ENCODE peak calls at places on chromosomes 12 and 14, in four cellular contexts. T is K562, U is HepG2, K is H1. J is an unnamed sample.

GRCh38 chr14:99035712-99036593 is 236.0 kb downstream of the BCL11B start:
- DNase-seq in T (no peak), K (peak), U (peak), J (no peak)

GRCh38 chr14:93110856-93111419 is 4.8 kb downstream of the ITPK1 start:
- DNase-seq in T (no peak), U (no peak), K (no peak), J (no peak)

GRCh38 chr14:30108975-30109700 is 181.5 kb upstream of the PRKD1 start:
- DNase-seq in K (no peak), U (no peak), T (no peak), J (no peak)

GRCh38 chr12:110022980-110023633 is 23.9 kb downstream of the ANKRD13A start:
- DNase-seq in T (no peak), U (no peak), K (no peak), J (no peak)

GRCh38 chr12:105698047-105698446 is 367.6 kb downstream of the C12orf75 start:
- DNase-seq in U (no peak), K (no peak), T (no peak), J (no peak)

GRCh38 chr12:132812631-132813305 is 15.9 kb downstream of the GOLGA3 start:
- DNase-seq in T (no peak), K (no peak), U (no peak), J (no peak)

GRCh38 chr12:27824126-27824842 is 44.2 kb upstream of the MANSC4 start:
- DNase-seq in U (no peak), T (no peak), K (no peak), J (peak)

GRCh38 chr12:22046090-22046967 is at the start of gene CMAS:
- DNase-seq in K (peak), T (peak), U (peak), J (peak)

GRCh38 chr14:75989134-75989533 is 3.6 kb downstream of the IFT43 start:
- DNase-seq in K (no peak), T (no peak), U (peak), J (no peak)

GRCh38 chr14:55131782-55132181 is 2.7 kb downstream of the LGALS3 start:
- DNase-seq in T (no peak), U (no peak), K (no peak), J (no peak)

GRCh38 chr12:115963030-115963480 is 314.4 kb downstream of the MED13L start:
- DNase-seq in K (no peak), T (no peak), U (no peak), J (no peak)

GRCh38 chr14:99270491-99271287 is 1.3 kb downstream of the BCL11B start:
- DNase-seq in K (peak), T (no peak), U (no peak), J (no peak)

GRCh38 chr14:50233335-50234250 is 2.2 kb upstream of the SOS2 start:
- DNase-seq in U (peak), K (no peak), T (no peak), J (no peak)

GRCh38 chr14:81062816-81063215 is 107.4 kb downstream of the TSHR start:
- DNase-seq in T (peak), K (peak), U (peak), J (no peak)

GRCh38 chr12:89059721-89060120 is 292.6 kb downstream of the DUSP6 start:
- DNase-seq in K (no peak), U (no peak), T (no peak), J (no peak)

GRCh38 chr12:109663766-109664165 is 49.9 kb upstream of the FAM222A start:
- DNase-seq in K (no peak), U (no peak), T (no peak), J (no peak)

GRCh38 chr12:77746108-77746507 is 84.6 kb upstream of the NAV3 start:
- DNase-seq in U (no peak), K (no peak), T (no peak), J (no peak)

GRCh38 chr12:130714591-130715149 is 1.4 kb downstream of the RIMBP2 start:
- DNase-seq in U (no peak), T (no peak), K (peak), J (no peak)

GRCh38 chr12:33828326-33828725 is 194.0 kb upstream of the ALG10 start:
- DNase-seq in K (no peak), T (no peak), U (no peak), J (no peak)

GRCh38 chr12:49345048-49345839 is 1.4 kb upstream of the DNAJC22 start:
- DNase-seq in U (no peak), T (no peak), K (peak), J (no peak)

GRCh38 chr12:92505373-92506340 is 197.1 kb upstream of the PLEKHG7 start:
- DNase-seq in U (no peak), T (peak), K (no peak), J (no peak)

GRCh38 chr12:80269953-80270552 is 170.7 kb downstream of the OTOGL start:
- DNase-seq in U (peak), K (no peak), T (peak), J (no peak)

GRCh38 chr14:100981808-100982207 is 78.3 kb upstream of the RTL1 start:
- DNase-seq in T (no peak), U (no peak), K (no peak), J (no peak)

GRCh38 chr12:29889737-29890136 is 106.0 kb upstream of the TMTC1 start:
- DNase-seq in U (peak), K (peak), T (no peak), J (no peak)

GRCh38 chr12:119683413-119683812 is 15.5 kb downstream of the PRKAB1 start:
- DNase-seq in U (no peak), K (no peak), T (no peak), J (no peak)

GRCh38 chr12:52220456-52220855 is 12.6 kb upstream of the KRT7 start:
- DNase-seq in T (no peak), K (no peak), U (no peak), J (no peak)

GRCh38 chr12:68373836-68374314 is 41.7 kb upstream of the MDM1 start:
- DNase-seq in T (no peak), U (no peak), K (no peak), J (no peak)
- TF ChIP-seq POLR2AphosphoS5 in T (no peak), U (no peak), K (no peak), J (peak)

GRCh38 chr12:58465418-58465817 is 454.9 kb downstream of the LRIG3 start:
- DNase-seq in U (no peak), K (no peak), T (no peak), J (no peak)
- TF ChIP-seq TAF1 in U (no peak), K (no peak), T (no peak), J (no peak)

GRCh38 chr14:103550451-103551337 is 11.8 kb downstream of the BAG5 start:
- DNase-seq in K (no peak), T (no peak), U (no peak), J (peak)

GRCh38 chr14:103549361-103550311 is 12.8 kb downstream of the BAG5 start:
- DNase-seq in U (peak), K (no peak), T (no peak), J (peak)

GRCh38 chr14:103552811-103553210 is 9.6 kb downstream of the BAG5 start:
- DNase-seq in K (no peak), U (no peak), T (no peak), J (no peak)

GRCh38 chr14:103552011-103552797 is 10.3 kb downstream of the BAG5 start:
- DNase-seq in K (no peak), U (no peak), T (no peak), J (no peak)

DNA sequence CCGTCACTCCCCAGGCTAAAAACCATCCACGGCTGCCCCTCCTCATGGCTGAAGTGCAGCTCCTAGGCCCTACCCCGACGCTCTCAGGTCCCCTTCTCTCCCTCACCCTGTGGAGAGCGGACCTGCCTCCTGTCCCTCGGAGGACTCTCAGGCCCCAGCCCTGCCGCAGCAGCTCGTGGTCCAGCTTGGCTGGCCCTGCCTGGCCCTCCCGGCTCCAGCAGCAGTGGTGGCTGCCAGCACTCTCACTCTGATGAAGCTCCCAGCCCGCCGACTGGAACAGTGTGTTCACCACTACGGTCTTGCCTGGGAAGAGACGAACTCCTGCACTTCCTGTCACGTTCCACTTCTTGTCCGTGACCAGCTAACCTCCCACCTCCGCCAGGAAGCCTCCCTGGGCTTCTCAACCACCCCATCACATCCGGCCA is 11.1 kb downstream of the BAG5 start:
- DNase-seq in K (no peak), T (no peak), U (no peak), J (no peak)
- TF ChIP-seq POLR2A in K (no peak), T (no peak), U (no peak), J (no peak)

DNA sequence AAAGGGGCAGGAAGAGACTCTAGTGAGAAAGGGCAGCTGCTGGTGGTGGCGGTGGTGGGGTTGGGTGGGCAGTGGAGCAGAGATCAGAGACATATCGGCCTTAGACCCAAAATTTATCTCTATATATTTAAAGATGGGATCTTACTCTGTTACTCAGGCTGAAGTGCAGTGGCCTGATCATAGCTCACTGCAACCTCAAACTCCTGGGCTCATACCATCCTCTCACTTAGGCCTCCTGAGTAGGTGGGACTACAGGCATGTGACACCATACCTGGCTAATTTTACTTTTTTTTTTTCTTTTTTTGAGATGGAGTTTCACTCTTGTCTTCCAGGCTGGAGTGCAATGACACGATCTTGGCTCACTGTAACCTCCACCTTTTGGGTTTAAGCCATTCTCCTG is 18.6 kb upstream of the ITGA5 start:
- DNase-seq in U (no peak), K (no peak), T (no peak), J (no peak)
- TF ChIP-seq POLR2AphosphoS5 in U (no peak), K (no peak), T (no peak), J (no peak)

GRCh38 chr14:65769151-65769550 is 356.6 kb downstream of the FUT8 start:
- DNase-seq in T (no peak), U (no peak), K (no peak), J (no peak)

GRCh38 chr14:65772901-65773574 is 360.5 kb downstream of the FUT8 start:
- DNase-seq in K (no peak), T (no peak), U (no peak), J (no peak)

GRCh38 chr14:65776193-65776592 is 363.7 kb downstream of the FUT8 start:
- DNase-seq in U (no peak), T (no peak), K (no peak), J (no peak)

GRCh38 chr14:65770681-65771080 is 358.2 kb downstream of the FUT8 start:
- DNase-seq in U (no peak), T (no peak), K (no peak), J (no peak)

GRCh38 chr14:65774041-65774440 is 361.5 kb downstream of the FUT8 start:
- DNase-seq in K (no peak), U (no peak), T (no peak), J (no peak)
- TF ChIP-seq TAF1 in K (no peak), U (no peak), T (no peak), J (no peak)

DNA sequence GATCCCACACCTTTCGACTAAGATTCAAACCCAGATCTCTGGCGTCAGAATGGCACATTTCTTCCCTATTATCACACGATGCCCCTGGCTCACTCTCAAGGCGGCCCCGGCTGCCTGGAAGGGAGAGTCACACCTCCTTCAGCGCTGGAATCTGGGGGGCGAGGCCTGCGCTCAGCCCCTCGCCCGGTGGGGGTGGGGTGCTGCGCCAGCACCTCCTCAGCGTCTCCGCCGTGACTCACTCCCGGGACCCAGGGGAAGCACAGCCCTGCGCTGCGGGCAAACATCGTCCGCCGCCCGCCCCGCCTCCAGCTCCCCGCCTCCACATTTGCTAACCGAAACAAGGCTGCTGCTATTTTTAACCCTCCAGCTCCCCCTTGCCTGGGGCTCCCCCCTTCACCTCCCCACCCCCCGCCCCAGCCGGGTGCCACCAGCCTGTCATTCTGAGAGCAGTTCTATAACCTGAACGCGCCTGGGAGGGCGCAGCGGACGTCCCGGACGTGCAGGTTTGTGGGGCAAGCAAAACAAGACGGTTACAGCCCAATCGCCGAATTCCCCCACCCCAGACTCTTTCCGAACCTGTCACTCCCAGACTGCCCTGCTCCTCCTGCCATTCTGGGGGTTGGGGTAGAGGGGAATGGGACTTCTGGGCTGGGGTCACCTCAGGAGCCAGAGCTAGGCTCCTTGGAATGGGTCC is 6.8 kb downstream of the HDAC7 start:
- DNase-seq in K (peak), U (peak), T (peak), J (peak)
- TF ChIP-seq POLR2A in K (no peak), U (no peak), T (peak), J (peak)

GRCh38 chr14:61417141-61417540 is 95.8 kb downstream of the PRKCH start:
- DNase-seq in U (no peak), T (no peak), K (no peak), J (no peak)

GRCh38 chr14:61420326-61420725 is 98.9 kb downstream of the PRKCH start:
- DNase-seq in U (no peak), T (no peak), K (no peak), J (no peak)

GRCh38 chr14:61419201-61419600 is 97.8 kb downstream of the PRKCH start:
- DNase-seq in T (no peak), U (no peak), K (no peak), J (no peak)

GRCh38 chr14:61417890-61418455 is 96.6 kb downstream of the PRKCH start:
- DNase-seq in K (no peak), U (no peak), T (no peak), J (no peak)

DNA sequence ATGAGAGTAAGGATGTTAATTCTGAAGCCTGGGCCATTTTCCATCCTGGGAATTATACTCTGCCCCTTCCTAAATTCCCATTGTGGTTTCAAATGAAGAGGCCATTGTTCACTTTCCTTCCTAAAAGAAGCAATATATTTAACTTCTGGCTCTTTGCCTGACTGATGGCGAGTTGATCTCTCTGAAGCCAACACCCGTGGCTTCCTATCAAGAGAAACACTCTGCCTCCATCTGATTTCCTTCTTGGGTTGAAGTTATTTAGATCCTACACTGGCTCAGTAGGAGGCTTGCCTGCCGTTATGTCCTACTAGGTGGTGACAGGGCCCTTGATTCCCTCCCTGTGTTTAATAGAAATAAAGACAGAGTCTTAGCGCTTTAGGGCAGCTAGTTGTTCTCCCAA is 97.4 kb downstream of the PRKCH start:
- DNase-seq in T (peak), U (no peak), K (no peak), J (no peak)
- TF ChIP-seq POLR2AphosphoS5 in T (no peak), U (no peak), K (no peak), J (no peak)